ENCODE peak calls at places on chromosomes 2 and 18, in four cellular contexts. E is CD8-positive, alpha-beta T cell; B is uterus; K is Peyer's patch. W is an unnamed sample. For H3K4me1, the result is how much of the 10 kb centered on the place peaks cover.

GRCh38 chr2:189222440-189222839 is 42.9 kb upstream of the COL5A2 start:
- DNase-seq in E (no peak), B (peak), K (no peak), W (no peak)

GRCh38 chr2:200968162-200968561 is 4.7 kb upstream of the ORC2 start:
- DNase-seq in E (no peak), B (no peak), K (no peak), W (no peak)

GRCh38 chr18:13264091-13264777 is 45.7 kb downstream of the LDLRAD4 start:
- DNase-seq in E (no peak), B (peak), K (no peak), W (no peak)

GRCh38 chr2:189570565-189570964 is 10.0 kb downstream of the SLC40A1 start:
- DNase-seq in E (no peak), B (no peak), K (no peak), W (no peak)

GRCh38 chr18:3594760-3595241 is 144.8 kb downstream of the TGIF1 start:
- DNase-seq in E (no peak), B (peak), K (no peak), W (peak)

GRCh38 chr2:187874786-187875185 is 320.6 kb upstream of the TFPI start:
- DNase-seq in E (no peak), B (no peak), K (no peak), W (no peak)

GRCh38 chr2:235879116-235879515 is 289.1 kb downstream of the GBX2 start:
- DNase-seq in E (no peak), B (no peak), K (no peak), W (no peak)

GRCh38 chr2:131673400-131674173 is 145.9 kb downstream of the CCDC74A start:
- DNase-seq in E (peak), B (peak), K (peak), W (peak)

GRCh38 chr18:76889086-76889699 is 66.8 kb downstream of the ZNF236 start:
- DNase-seq in E (no peak), B (no peak), K (no peak), W (no peak)

GRCh38 chr2:164523726-164524125 is 97.6 kb downstream of the GRB14 start:
- DNase-seq in E (no peak), B (no peak), K (no peak), W (no peak)

GRCh38 chr18:77151791-77152517 is 19.4 kb upstream of the MBP start:
- DNase-seq in E (no peak), B (no peak), K (peak), W (no peak)

GRCh38 chr2:235378261-235378660 is 115.6 kb upstream of the AGAP1 start:
- DNase-seq in E (no peak), B (no peak), K (no peak), W (no peak)

GRCh38 chr2:215790548-215791421 is 222.6 kb downstream of the MREG start:
- DNase-seq in E (no peak), B (no peak), K (no peak), W (no peak)

GRCh38 chr18:79600141-79600540 is 79.5 kb upstream of the CTDP1 start:
- DNase-seq in E (no peak), B (no peak), K (no peak), W (no peak)

GRCh38 chr2:161077367-161078210 is 82.6 kb upstream of the TANK start:
- DNase-seq in E (peak), B (no peak), K (peak), W (peak)

GRCh38 chr18:76821875-76822509 is 365 bp upstream of the ZNF236 start:
- DNase-seq in E (peak), B (peak), K (peak), W (peak)

GRCh38 chr18:78069784-78070664 is 820.4 kb downstream of the GALR1 start:
- DNase-seq in E (no peak), B (no peak), K (no peak), W (no peak)

GRCh38 chr18:60549338-60549960 is 176.9 kb upstream of the MC4R start:
- DNase-seq in E (no peak), B (no peak), K (no peak), W (no peak)

GRCh38 chr2:50591642-50592041 is 440.3 kb downstream of the NRXN1 start:
- DNase-seq in E (no peak), B (peak), K (no peak), W (no peak)

GRCh38 chr2:231181848-231182247 is 16.6 kb upstream of the ARMC9 start:
- DNase-seq in E (no peak), B (no peak), K (peak), W (no peak)

GRCh38 chr2:173347305-173348168 is 7.1 kb upstream of the CDCA7 start:
- DNase-seq in E (no peak), B (no peak), K (no peak), W (no peak)

GRCh38 chr18:48887905-48888531 is 62.7 kb downstream of the SMAD7 start:
- DNase-seq in E (no peak), B (no peak), K (no peak), W (no peak)

GRCh38 chr2:134408386-134408785 is 154.5 kb downstream of the MGAT5 start:
- DNase-seq in E (no peak), B (no peak), K (no peak), W (no peak)

GRCh38 chr2:29295843-29296242 is 180.6 kb downstream of the CLIP4 start:
- DNase-seq in E (no peak), B (no peak), K (no peak), W (no peak)

DNA sequence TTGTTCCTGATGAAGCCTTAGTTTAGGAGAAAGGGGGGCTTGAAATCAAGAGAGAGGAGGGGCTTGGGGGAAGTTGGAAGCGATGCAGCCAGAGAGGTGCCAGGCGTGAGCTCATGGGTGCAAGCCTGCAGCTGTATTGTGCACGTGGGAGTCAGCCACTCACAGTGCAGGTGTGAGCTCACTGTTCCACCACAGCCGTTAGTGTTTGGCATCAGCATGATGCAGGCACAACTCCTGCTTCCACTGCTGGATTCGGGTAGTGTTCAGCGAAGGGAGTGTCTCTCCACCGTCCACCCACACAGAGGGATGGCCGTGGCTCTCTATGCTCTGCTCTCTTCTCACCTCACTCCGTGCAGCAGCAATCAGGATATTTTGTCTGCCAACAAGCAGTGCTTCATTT is 68.4 kb upstream of the ALPP start:
- DNase-seq in E (no peak), B (no peak), K (no peak), W (no peak)
- H3K27ac ChIP-seq in E (peak), B (no peak), K (no peak), W (peak)

DNA sequence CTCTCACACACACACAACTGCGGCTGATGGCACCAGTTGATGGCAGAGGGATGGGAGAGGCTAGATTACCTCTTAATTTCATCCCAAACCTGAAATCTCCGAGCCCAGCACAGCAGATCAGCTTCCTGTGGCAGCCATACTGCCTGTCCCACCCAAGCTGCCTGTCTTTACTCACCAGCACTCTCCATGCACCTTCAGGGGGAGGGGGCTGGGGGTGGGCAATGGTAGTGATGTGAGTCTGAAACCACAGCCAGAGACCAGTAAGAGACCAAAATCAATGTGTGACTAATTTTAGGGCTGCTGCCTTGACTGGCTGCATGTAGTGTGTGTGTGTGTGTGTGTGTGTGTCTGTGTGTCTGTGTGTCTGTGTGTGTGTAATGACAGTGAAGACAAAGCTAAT is 11.6 kb upstream of the TEX261 start:
- DNase-seq in E (no peak), B (no peak), K (no peak), W (no peak)
- H3K4me1 ChIP-seq in E (under half), B (under half), K (under half), W (under half)

GRCh38 chr2:239309398-239310245 is 91.2 kb downstream of the HDAC4 start:
- DNase-seq in E (no peak), B (peak), K (no peak), W (no peak)
- H3K4me3 ChIP-seq in E (no peak), B (peak), K (no peak), W (no peak)

DNA sequence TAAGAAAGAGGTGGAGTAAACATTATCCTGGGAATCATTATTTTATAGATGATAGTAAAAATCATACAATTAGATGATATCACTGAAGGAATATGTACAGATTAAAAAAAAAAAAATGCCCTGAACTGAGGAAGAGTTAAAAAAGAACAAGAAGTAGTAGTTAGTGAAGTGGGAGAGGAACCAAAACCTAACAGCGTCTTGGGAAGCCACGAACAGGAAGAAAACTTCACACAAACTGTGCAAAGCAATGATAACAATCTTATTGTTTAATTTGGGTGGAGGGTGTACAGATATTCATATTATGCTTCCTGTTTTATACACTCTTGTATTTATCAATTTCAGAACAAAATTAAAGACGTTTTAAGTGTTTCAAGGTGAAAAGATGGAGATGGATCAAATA is 3.5 kb downstream of the HEATR5B start:
- DNase-seq in E (no peak), B (no peak), K (no peak), W (no peak)
- H3K27ac ChIP-seq in E (no peak), B (no peak), K (no peak), W (peak)

DNA sequence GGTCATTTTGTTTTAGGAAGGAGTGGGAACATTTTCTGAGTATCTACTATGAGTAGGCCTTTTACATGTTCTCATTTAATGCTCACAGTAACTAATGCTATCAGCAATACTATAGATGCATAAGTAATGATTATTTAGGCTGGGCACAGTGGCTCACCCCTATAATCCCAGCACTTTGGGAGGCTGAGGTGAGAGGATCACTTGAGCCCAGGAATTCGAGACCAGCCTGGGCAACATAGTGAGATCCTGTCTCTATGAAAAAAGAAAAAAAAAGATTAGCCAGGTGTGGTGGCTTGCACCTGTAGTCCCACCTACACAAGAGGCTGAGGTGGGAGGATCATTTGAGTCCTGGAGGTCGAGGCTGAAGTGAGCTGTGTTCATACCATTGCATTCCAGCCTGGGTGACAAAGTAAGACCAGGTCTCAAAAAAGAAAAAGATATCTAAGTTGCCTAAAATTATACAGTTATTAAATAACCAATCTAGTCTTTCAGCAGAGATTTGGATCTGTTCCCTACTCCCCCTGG is 4.8 kb downstream of the FMNL2 start:
- DNase-seq in E (no peak), B (no peak), K (no peak), W (no peak)
- H3K4me1 ChIP-seq in E (under half), B (under half), K (under half), W (under half)

DNA sequence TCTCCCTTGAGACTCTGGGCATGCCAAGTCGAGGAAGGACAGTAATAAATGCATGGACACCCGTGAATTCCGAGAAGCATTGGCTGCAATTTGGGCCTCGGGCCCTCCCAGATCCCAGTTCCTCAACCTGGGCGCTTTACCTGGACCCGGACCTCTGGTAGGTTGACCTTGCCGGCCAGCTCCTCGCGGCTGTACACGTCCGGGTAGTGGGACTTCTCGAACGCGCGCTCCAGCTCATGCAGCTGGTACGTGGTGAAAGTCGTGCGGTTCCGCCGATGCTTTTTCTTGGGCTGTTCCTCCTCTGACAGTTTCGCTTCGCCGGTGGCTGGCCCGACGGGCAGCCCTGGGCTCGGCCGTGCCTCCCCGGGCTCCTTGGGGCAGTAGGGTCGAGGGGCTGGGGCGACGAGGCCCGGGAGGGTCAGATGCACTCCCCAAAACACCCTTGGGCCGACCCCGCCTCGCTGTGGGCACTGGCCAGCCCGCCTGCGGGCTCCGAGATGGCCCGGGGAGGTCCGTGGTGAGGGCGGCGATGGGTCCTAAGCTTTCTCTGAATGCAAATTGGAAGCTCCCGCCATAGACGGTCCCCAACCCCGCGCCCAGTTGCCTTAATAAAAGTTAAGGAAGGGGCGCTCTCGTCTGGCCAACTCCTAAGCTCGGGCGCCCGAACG is 899 bp downstream of the RAX start:
- DNase-seq in E (no peak), B (no peak), K (no peak), W (no peak)
- H3K4me3 ChIP-seq in E (no peak), B (no peak), K (no peak), W (no peak)

DNA sequence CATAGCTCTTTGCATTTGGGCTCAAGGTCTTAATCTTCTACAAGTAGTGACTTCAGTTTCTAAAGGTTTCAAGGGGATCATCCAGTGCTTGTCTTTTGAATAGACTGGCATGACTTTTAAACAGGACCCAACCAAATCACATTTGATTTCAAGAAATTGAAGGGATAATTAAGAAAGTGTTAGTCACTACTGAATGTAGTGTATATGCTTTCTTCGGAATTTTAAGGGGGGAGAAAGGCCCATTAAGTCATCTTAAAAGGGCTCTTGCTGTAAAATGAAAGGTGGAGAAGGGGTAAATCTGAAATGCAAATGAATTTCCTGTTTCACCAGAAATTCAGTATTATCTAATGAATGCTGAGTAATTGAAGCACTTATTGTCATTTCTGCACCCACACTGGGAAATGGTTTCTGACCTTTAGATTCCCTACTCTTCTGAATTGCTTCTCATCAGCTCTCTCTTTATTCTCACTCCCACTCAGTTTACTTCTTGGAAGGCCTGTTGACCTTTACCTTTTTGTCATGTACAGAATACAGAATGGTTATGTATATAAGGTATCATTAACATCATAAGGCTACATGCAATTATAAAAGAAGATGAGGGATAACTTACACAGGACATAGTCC is 241.4 kb downstream of the SLC8A1 start:
- DNase-seq in E (no peak), B (no peak), K (no peak), W (no peak)
- H3K27ac ChIP-seq in E (no peak), B (no peak), K (no peak), W (no peak)

GRCh38 chr18:8794133-8794986 is 89.0 kb downstream of the MTCL1 start:
- DNase-seq in E (no peak), B (no peak), K (no peak), W (no peak)
- H3K4me1 ChIP-seq in E (under half), B (under half), K (under half), W (under half)

GRCh38 chr18:23238651-23239349 is 103.5 kb downstream of the CABLES1 start:
- DNase-seq in E (no peak), B (no peak), K (no peak), W (no peak)

GRCh38 chr18:23236876-23237468 is 101.7 kb downstream of the CABLES1 start:
- DNase-seq in E (no peak), B (no peak), K (no peak), W (no peak)

GRCh38 chr18:23237524-23238151 is 102.4 kb downstream of the CABLES1 start:
- DNase-seq in E (no peak), B (peak), K (peak), W (peak)

GRCh38 chr18:23239350-23239692 is 104.0 kb downstream of the CABLES1 start:
- DNase-seq in E (no peak), B (no peak), K (no peak), W (no peak)

GRCh38 chr18:23238152-23238531 is 102.9 kb downstream of the CABLES1 start:
- DNase-seq in E (no peak), B (peak), K (no peak), W (no peak)
- H3K4me3 ChIP-seq in E (peak), B (peak), K (peak), W (no peak)

W was measured in CD4-positive, CD25-positive, alpha-beta regulatory T cell.